ENCODE peak calls at places on chromosomes 16 and 17, in four cellular contexts. J is right lobe of liver, F is mesendoderm, O is psoas muscle. N is an unnamed sample.
A peak's percentile ranks its signal among the peaks of the same experiment; 100 is the strongest.

GRCh38 chr16:64238576-64238975 is 883.3 kb downstream of the CDH11 start:
- DNase-seq in J (no peak), F (no peak), O (no peak), N (no peak)

GRCh38 chr17:73705594-73705993 is 61.3 kb upstream of the SDK2 start:
- DNase-seq in J (no peak), O (peak; percentile 20), F (no peak), N (no peak)

GRCh38 chr17:27323538-27324212 is 29.8 kb downstream of the WSB1 start:
- DNase-seq in F (peak; percentile 66), O (peak; percentile 68), J (peak; percentile 70), N (peak; percentile 86)

GRCh38 chr16:69334696-69335095 is 4.3 kb upstream of the PDF start:
- DNase-seq in F (no peak), O (no peak), J (no peak), N (no peak)

GRCh38 chr17:73770115-73770848 is 126.0 kb upstream of the SDK2 start:
- DNase-seq in O (peak; percentile 76), J (peak; percentile 78), F (peak; percentile 68), N (peak; percentile 58)

GRCh38 chr17:60560860-60561257 is 34.8 kb upstream of the APPBP2 start:
- DNase-seq in J (no peak), F (no peak), O (no peak), N (no peak)

GRCh38 chr16:25434061-25434460 is 176.4 kb upstream of the ZKSCAN2 start:
- DNase-seq in F (peak; percentile 19), J (no peak), O (no peak), N (no peak)

GRCh38 chr17:48003686-48004120 is 32.8 kb downstream of the CDK5RAP3 start:
- DNase-seq in F (peak; percentile 53), O (no peak), J (no peak), N (no peak)

GRCh38 chr16:77897831-77898540 is 109.6 kb downstream of the VAT1L start:
- DNase-seq in O (no peak), J (no peak), F (no peak), N (no peak)

GRCh38 chr16:81061307-81061640 is 15.8 kb downstream of the C16orf46 start:
- DNase-seq in J (no peak), F (no peak), O (no peak), N (no peak)

GRCh38 chr16:68539704-68540370 is 746 bp downstream of the ZFP90 start:
- DNase-seq in F (peak; percentile 24), J (no peak), O (no peak), N (no peak)

GRCh38 chr17:32739722-32740121 is 137.2 kb downstream of the MYO1D start:
- DNase-seq in J (no peak), O (no peak), F (no peak), N (no peak)

GRCh38 chr16:73052441-73053030 is 4.6 kb upstream of the ZFHX3 start:
- DNase-seq in J (no peak), F (peak; percentile 70), O (no peak), N (no peak)

GRCh38 chr16:79171504-79172240 is 428.9 kb downstream of the MAF start:
- DNase-seq in J (no peak), F (no peak), O (no peak), N (no peak)

GRCh38 chr16:1533443-1533951 is at the start of gene TMEM204:
- DNase-seq in O (peak; percentile 79), J (no peak), F (peak; percentile 55), N (no peak)

GRCh38 chr17:43905985-43906852 is 1.1 kb downstream of the MPP2 start:
- DNase-seq in J (peak; percentile 63), O (peak; percentile 76), F (peak; percentile 92), N (peak; percentile 61)

GRCh38 chr16:63890072-63890471 is 1231.8 kb downstream of the CDH11 start:
- DNase-seq in O (no peak), F (no peak), J (no peak), N (no peak)

GRCh38 chr16:50671644-50672260 is 9.4 kb downstream of the SNX20 start:
- DNase-seq in O (no peak), F (peak; percentile 62), J (no peak), N (peak; percentile 31)

GRCh38 chr16:30948956-30949654 is at the start of gene ORAI3:
- DNase-seq in F (peak; percentile 74), O (peak; percentile 77), J (peak; percentile 92), N (peak; percentile 91)

GRCh38 chr17:74772071-74772470 is 4.1 kb downstream of the NAT9 start:
- DNase-seq in F (no peak), O (no peak), J (no peak), N (no peak)

GRCh38 chr16:3113765-3114479 is 1.5 kb downstream of the ZNF205 start:
- DNase-seq in O (no peak), J (no peak), F (no peak), N (no peak)

GRCh38 chr16:57563487-57563750 is 21.0 kb downstream of the ADGRG5 start:
- DNase-seq in O (no peak), J (no peak), F (no peak), N (no peak)

GRCh38 chr17:77506371-77506991 is 365.7 kb downstream of the SEC14L1 start:
- DNase-seq in O (no peak), F (no peak), J (peak; percentile 40), N (no peak)

GRCh38 chr16:70746708-70747424 is 54.1 kb downstream of the VAC14 start:
- DNase-seq in F (no peak), J (peak; percentile 94), O (peak; percentile 77), N (peak; percentile 84)

GRCh38 chr16:58280846-58281301 is 14.0 kb downstream of the PRSS54 start:
- DNase-seq in F (peak; percentile 22), O (no peak), J (no peak), N (no peak)

GRCh38 chr17:13931752-13932477 is 137.4 kb upstream of the COX10 start:
- DNase-seq in F (peak; percentile 87), J (no peak), O (peak; percentile 68), N (peak; percentile 86)

GRCh38 chr16:28873543-28874201 is 4.6 kb upstream of the ATP2A1 start:
- DNase-seq in J (no peak), F (no peak), O (no peak), N (no peak)

GRCh38 chr17:36877774-36878173 is 59.5 kb upstream of the LHX1 start:
- DNase-seq in F (no peak), J (no peak), O (no peak), N (no peak)

GRCh38 chr17:63798572-63799113 is 24.7 kb downstream of the DDX42 start:
- DNase-seq in F (no peak), O (no peak), J (no peak), N (no peak)

GRCh38 chr17:57879437-57880085 is 29.7 kb upstream of the MRPS23 start:
- DNase-seq in F (no peak), O (peak; percentile 61), J (no peak), N (no peak)

GRCh38 chr17:57876023-57876865 is 26.4 kb upstream of the MRPS23 start:
- DNase-seq in J (no peak), O (no peak), F (no peak), N (no peak)

GRCh38 chr17:57880086-57880456 is 30.2 kb upstream of the MRPS23 start:
- DNase-seq in O (no peak), F (no peak), J (no peak), N (no peak)

GRCh38 chr17:57876866-57877237 is 27.0 kb upstream of the MRPS23 start:
- DNase-seq in J (no peak), O (no peak), F (no peak), N (no peak)

GRCh38 chr17:57877803-57878202 is 28.0 kb upstream of the MRPS23 start:
- DNase-seq in O (no peak), J (no peak), F (no peak), N (no peak)
- H3K4me1 ChIP-seq in O (peaks cover 82% of the 10 kb centered on the region), J (no peaks in the 10 kb centered on the region), F (peaks cover 28% of the 10 kb centered on the region), N (peaks cover 62% of the 10 kb centered on the region)

GRCh38 chr17:7885357-7886226 is 3.0 kb upstream of the CHD3 start:
- DNase-seq in O (peak; percentile 40), F (peak; percentile 77), J (no peak), N (peak; percentile 77)

GRCh38 chr17:7884581-7885356 is 3.8 kb upstream of the CHD3 start:
- DNase-seq in F (no peak), O (peak; percentile 24), J (no peak), N (no peak)

GRCh38 chr17:7882068-7882467 is 6.5 kb upstream of the CHD3 start:
- DNase-seq in O (no peak), J (no peak), F (no peak), N (no peak)

GRCh38 chr17:7882629-7883028 is 6.0 kb upstream of the CHD3 start:
- DNase-seq in J (no peak), F (no peak), O (no peak), N (no peak)

GRCh38 chr17:7883781-7884386 is 4.7 kb upstream of the CHD3 start:
- DNase-seq in F (no peak), O (no peak), J (no peak), N (no peak)
- H3K4me1 ChIP-seq in F (peaks cover 11% of the 10 kb centered on the region), O (peaks cover 33% of the 10 kb centered on the region), J (peaks cover 3% of the 10 kb centered on the region), N (peaks cover 62% of the 10 kb centered on the region)

GRCh38 chr17:82432017-82432416 is 13.6 kb upstream of the OGFOD3 start:
- DNase-seq in O (no peak), F (no peak), J (no peak), N (no peak)
- H3K4me1 ChIP-seq in O (no peaks in the 10 kb centered on the region), F (no peaks in the 10 kb centered on the region), J (no peaks in the 10 kb centered on the region), N (no peaks in the 10 kb centered on the region)

GRCh38 chr17:1726626-1727257 is 2.2 kb downstream of the WDR81 start:
- DNase-seq in J (no peak), O (no peak), F (no peak), N (no peak)

GRCh38 chr17:1724869-1725641 is 551 bp downstream of the WDR81 start:
- DNase-seq in O (no peak), F (peak; percentile 37), J (peak; percentile 75), N (peak; percentile 72)

GRCh38 chr17:1727876-1728630 is 3.5 kb downstream of the WDR81 start:
- DNase-seq in O (no peak), F (no peak), J (no peak), N (no peak)

GRCh38 chr17:1725642-1726511 is 1.4 kb downstream of the WDR81 start:
- DNase-seq in O (no peak), F (no peak), J (no peak), N (no peak)

DNA sequence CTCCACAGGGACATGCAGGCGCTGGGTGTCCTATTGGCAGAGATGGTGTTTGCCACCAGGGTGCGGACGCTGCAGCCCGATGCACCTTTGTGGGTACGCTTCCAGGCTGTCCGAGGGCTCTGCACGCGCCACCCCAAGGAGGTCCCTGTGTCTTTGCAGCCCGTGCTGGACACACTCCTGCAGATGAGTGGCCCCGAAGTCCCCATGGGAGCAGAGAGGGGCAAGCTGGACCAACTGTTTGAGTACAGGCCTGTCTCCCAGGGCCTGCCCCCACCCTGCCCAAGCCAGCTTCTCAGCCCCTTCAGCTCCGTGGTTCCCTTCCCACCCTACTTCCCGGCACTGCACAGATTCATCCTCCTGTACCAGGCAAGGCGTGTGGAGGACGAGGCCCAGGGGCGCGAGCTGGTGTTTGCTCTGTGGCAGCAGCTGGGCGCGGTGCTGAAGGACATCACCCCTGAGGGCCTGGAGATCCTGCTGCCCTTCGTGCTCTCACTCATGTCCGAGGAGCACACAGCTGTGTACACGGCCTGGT is 2.8 kb downstream of the WDR81 start:
- DNase-seq in F (no peak), J (no peak), O (no peak), N (no peak)
- H3K4me1 ChIP-seq in F (no peaks in the 10 kb centered on the region), J (no peaks in the 10 kb centered on the region), O (peaks cover 56% of the 10 kb centered on the region), N (peaks cover 76% of the 10 kb centered on the region)